ENCODE peak calls at places on chromosomes 11 and 22, in ten cellular contexts. N, A, U, T, J, V, R, Z, L and F are unnamed samples.
A peak's percentile ranks its signal among the peaks of the same experiment; 100 is the strongest.

GRCh38 chr11:2807276-2807681 is 78.3 kb downstream of the CDKN1C start:
- DNase-seq in N (peak; percentile 9), A (no peak), U (peak; percentile 3), T (no peak), J (peak; percentile 85), V (peak; percentile 28), R (peak; percentile 72), Z (peak; percentile 45), L (no peak), F (peak; percentile 83)

GRCh38 chr11:28836285-28837081 is 728.3 kb downstream of the METTL15 start:
- DNase-seq in N (peak; percentile 100), A (peak; percentile 67), U (no peak), T (peak; percentile 99), J (no peak), V (peak; percentile 100), R (no peak), Z (no peak), L (no peak), F (no peak)

GRCh38 chr22:35380537-35381423 is at the start of gene HMOX1:
- DNase-seq in N (peak; percentile 72), A (no peak), U (peak; percentile 69), T (peak; percentile 82), J (peak; percentile 97), V (peak; percentile 86), R (peak; percentile 93), Z (peak; percentile 96), L (peak; percentile 20), F (peak; percentile 83)

GRCh38 chr22:41951898-41952474 is at the start of gene SMIM45:
- DNase-seq in N (no peak), A (no peak), U (no peak), T (no peak), J (no peak), V (no peak), R (no peak), Z (no peak), L (no peak), F (peak; percentile 44)

GRCh38 chr22:42321908-42322561 is 51.6 kb upstream of the TCF20 start:
- DNase-seq in N (no peak), A (no peak), U (no peak), T (no peak), J (no peak), V (no peak), R (no peak), Z (no peak), L (no peak), F (no peak)

GRCh38 chr11:31813961-31814868 is 3.1 kb upstream of the PAX6 start:
- DNase-seq in N (peak; percentile 23), A (no peak), U (no peak), T (no peak), J (peak; percentile 48), V (peak; percentile 44), R (no peak), Z (no peak), L (no peak), F (no peak)

GRCh38 chr11:808427-809286 is 1.1 kb upstream of the RPLP2 start:
- DNase-seq in N (no peak), A (no peak), U (no peak), T (no peak), J (peak; percentile 96), V (no peak), R (no peak), Z (no peak), L (no peak), F (no peak)

GRCh38 chr11:12306830-12307229 is 70.5 kb upstream of the PARVA start:
- DNase-seq in N (no peak), A (no peak), U (no peak), T (no peak), J (no peak), V (no peak), R (no peak), Z (no peak), L (no peak), F (no peak)

GRCh38 chr11:36109850-36110606 is 166.2 kb downstream of the LDLRAD3 start:
- DNase-seq in N (peak; percentile 30), A (no peak), U (no peak), T (no peak), J (no peak), V (peak; percentile 55), R (no peak), Z (no peak), L (no peak), F (no peak)

GRCh38 chr11:67045314-67045713 is 11.3 kb upstream of the RHOD start:
- DNase-seq in N (peak; percentile 92), A (no peak), U (no peak), T (peak; percentile 77), J (peak; percentile 82), V (peak; percentile 95), R (no peak), Z (no peak), L (no peak), F (no peak)

GRCh38 chr11:47858169-47858543 is 10.0 kb upstream of the NUP160 start:
- DNase-seq in N (peak; percentile 75), A (peak; percentile 66), U (no peak), T (peak; percentile 97), J (no peak), V (peak; percentile 81), R (no peak), Z (no peak), L (no peak), F (no peak)

GRCh38 chr22:50483977-50484853 is 2.4 kb upstream of the MIOX start:
- DNase-seq in N (no peak), A (no peak), U (no peak), T (no peak), J (no peak), V (no peak), R (no peak), Z (no peak), L (no peak), F (peak; percentile 92)

GRCh38 chr22:50486561-50487289 is at the start of gene MIOX:
- DNase-seq in N (no peak), A (no peak), U (no peak), T (no peak), J (no peak), V (no peak), R (no peak), Z (peak; percentile 42), L (no peak), F (peak; percentile 54)

GRCh38 chr22:50487290-50488005 is 789 bp downstream of the MIOX start:
- DNase-seq in N (no peak), A (no peak), U (no peak), T (no peak), J (no peak), V (no peak), R (no peak), Z (peak; percentile 39), L (no peak), F (no peak)

GRCh38 chr22:50483556-50483955 is 2.2 kb downstream of the ADM2 start:
- DNase-seq in N (no peak), A (no peak), U (no peak), T (no peak), J (no peak), V (no peak), R (no peak), Z (no peak), L (no peak), F (no peak)

GRCh38 chr22:50485221-50486131 is 1.2 kb upstream of the MIOX start:
- DNase-seq in N (no peak), A (no peak), U (no peak), T (no peak), J (no peak), V (no peak), R (peak; percentile 58), Z (peak; percentile 79), L (no peak), F (peak; percentile 97)
- TF ChIP-seq CTCF in N (no peak), A (no peak), U (no peak), T (no peak), J (no peak), V (no peak), R (no peak), Z (no peak), L (no peak), F (no peak)

GRCh38 chr22:49979587-49980264 is 19.2 kb downstream of the PIM3 start:
- DNase-seq in N (no peak), A (no peak), U (peak; percentile 60), T (peak; percentile 58), J (peak; percentile 47), V (peak; percentile 29), R (no peak), Z (no peak), L (no peak), F (peak; percentile 33)
- H3K9me3 ChIP-seq in N (peaks cover 3% of the 10 kb centered on the region), A (no peaks in the 10 kb centered on the region), U (no peaks in the 10 kb centered on the region), T (peaks cover 8% of the 10 kb centered on the region), J (no peaks in the 10 kb centered on the region), V (no peaks in the 10 kb centered on the region), R (no peaks in the 10 kb centered on the region), Z (no peaks in the 10 kb centered on the region), L (no peaks in the 10 kb centered on the region), F (no peaks in the 10 kb centered on the region)

GRCh38 chr22:39245130-39246039 is 603 bp upstream of the PDGFB start:
- DNase-seq in N (no peak), A (no peak), U (no peak), T (peak; percentile 13), J (no peak), V (no peak), R (no peak), Z (no peak), L (no peak), F (no peak)
- H3K4me3 ChIP-seq in N (no peak overlapping the region), A (no peak overlapping the region), U (no peak overlapping the region), T (peak overlapping the region; percentile 54), J (peak overlapping the region; percentile 73), V (no peak overlapping the region), R (no peak overlapping the region), Z (no peak overlapping the region), L (no peak overlapping the region), F (no peak overlapping the region)

DNA sequence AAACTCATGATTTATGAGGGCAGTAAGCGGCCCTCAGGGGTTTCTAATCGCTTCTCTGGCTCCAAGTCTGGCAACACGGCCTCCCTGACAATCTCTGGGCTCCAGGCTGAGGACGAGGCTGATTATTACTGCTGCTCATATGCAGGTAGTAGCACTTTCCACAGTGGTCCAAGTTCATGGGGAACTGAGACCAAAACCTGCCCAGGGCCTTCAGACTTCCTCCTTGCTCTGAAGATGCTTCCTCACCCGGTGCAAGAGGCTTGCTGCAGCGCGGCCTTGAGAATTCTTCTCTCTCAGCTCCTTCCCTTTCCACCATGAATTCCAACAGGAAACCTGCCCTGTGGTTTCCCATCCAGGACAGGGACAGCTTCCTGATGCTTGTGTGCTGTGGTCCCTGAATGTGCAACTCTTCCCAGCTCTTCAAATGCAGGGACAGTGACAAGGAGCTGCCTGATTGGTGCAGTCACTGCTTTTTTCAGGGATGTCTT is 53.9 kb downstream of the GGTLC2 start:
- DNase-seq in N (no peak), A (no peak), U (no peak), T (no peak), J (no peak), V (no peak), R (no peak), Z (peak; percentile 18), L (no peak), F (no peak)
- TF ChIP-seq CTCF in N (no peak), A (no peak), U (no peak), T (no peak), J (no peak), V (no peak), R (no peak), Z (no peak), L (no peak), F (no peak)

DNA sequence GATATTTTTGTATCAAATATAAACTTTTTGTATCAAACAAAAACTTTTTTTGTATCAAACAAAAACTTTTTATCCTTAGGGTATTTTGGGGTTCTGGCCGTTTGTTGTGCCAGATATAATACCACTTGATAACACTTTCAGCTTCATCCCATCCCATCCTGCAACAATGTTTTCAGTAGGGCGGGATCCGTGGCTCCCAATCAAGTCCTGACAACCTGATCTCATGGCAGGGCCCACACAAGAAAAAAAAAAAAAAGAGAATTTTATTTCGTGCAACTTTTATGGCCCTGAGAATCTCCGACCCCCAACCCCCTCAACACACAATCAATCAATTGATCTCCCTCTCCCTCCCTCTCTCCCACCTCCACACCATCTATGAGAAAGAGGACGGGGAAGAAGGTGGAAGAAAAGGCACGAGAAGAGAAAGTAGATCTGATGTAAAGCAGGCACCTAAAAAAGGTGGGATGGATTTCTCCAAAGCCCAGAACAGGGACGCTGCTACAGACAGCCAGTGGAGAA is 4749.6 kb upstream of the OR11H1 start:
- DNase-seq in N (no peak), A (no peak), U (no peak), T (no peak), J (no peak), V (no peak), R (no peak), Z (no peak), L (no peak), F (no peak)
- H3K9me3 ChIP-seq in N (peaks cover 13% of the 10 kb centered on the region), A (no peaks in the 10 kb centered on the region), U (no peaks in the 10 kb centered on the region), T (peaks cover 33% of the 10 kb centered on the region), J (peaks cover 4% of the 10 kb centered on the region), V (peaks cover 1% of the 10 kb centered on the region), R (peaks cover 6% of the 10 kb centered on the region), Z (no peaks in the 10 kb centered on the region), L (no peaks in the 10 kb centered on the region), F (no peaks in the 10 kb centered on the region)